ENCODE peak calls at places on chromosomes 2 and 18, in eight cellular contexts. W is right cardiac atrium, C is foreskin melanocyte, T is cardiac fibroblast, L is SW 1271, E is left cardiac atrium, B is GM12891, F is NCI-H524. U is an unnamed sample.

GRCh38 chr2:237057893-237058300 is 27.8 kb upstream of the COPS8 start:
- DNase-seq in B (no peak), E (no peak), F (no peak), C (no peak), L (no peak), W (no peak), T (no peak), U (no peak)

GRCh38 chr2:156649596-156649995 is 213.4 kb downstream of the GPD2 start:
- DNase-seq in L (no peak), F (no peak), T (peak), E (peak), W (peak), B (no peak), C (no peak), U (peak)

GRCh38 chr18:74534981-74535649 is 815 bp downstream of the CNDP1 start:
- DNase-seq in E (no peak), C (no peak), B (no peak), L (no peak), W (no peak), T (no peak), F (no peak), U (no peak)

GRCh38 chr2:100813527-100813926 is 6.4 kb upstream of the NPAS2 start:
- DNase-seq in B (no peak), F (no peak), C (peak), W (no peak), E (no peak), L (no peak), T (peak), U (no peak)

GRCh38 chr2:47091118-47091517 is 64.0 kb downstream of the STPG4 start:
- DNase-seq in B (no peak), L (no peak), T (peak), W (no peak), C (no peak), E (no peak), F (no peak), U (no peak)

GRCh38 chr2:21773168-21773567 is 649.4 kb downstream of the TDRD15 start:
- DNase-seq in E (no peak), L (no peak), W (no peak), T (no peak), F (no peak), B (no peak), C (no peak), U (no peak)

GRCh38 chr2:240140920-240141319 is 462 bp upstream of the OTOS start:
- DNase-seq in W (no peak), B (no peak), T (no peak), C (no peak), E (peak), F (no peak), L (no peak), U (peak)

GRCh38 chr2:29420999-29421856 is 306.0 kb downstream of the CLIP4 start:
- DNase-seq in W (no peak), B (no peak), T (peak), C (no peak), L (no peak), E (no peak), F (no peak), U (no peak)

GRCh38 chr2:144519934-144520717 is at the start of gene ZEB2:
- DNase-seq in L (no peak), B (no peak), W (peak), C (peak), T (peak), F (peak), E (peak), U (peak)

GRCh38 chr2:241048949-241049343 is 50.5 kb downstream of the SNED1 start:
- DNase-seq in W (peak), F (no peak), C (no peak), L (no peak), B (no peak), E (no peak), T (no peak), U (no peak)

U was measured in Right ventricle myocardium superior.